ENCODE peak calls at places on chromosome 13, in four cellular contexts. Y is EL, F is GM12865, A is frontal cortex. Q is an unnamed sample.

GRCh38 chr13:88979465-88980180 is 1308.5 kb downstream of the SLITRK5 start:
- DNase-seq in F (peak; percentile 27), Y (no peak), A (no peak), Q (no peak)

GRCh38 chr13:76730220-76730619 is 156.0 kb downstream of the KCTD12 start:
- DNase-seq in Y (no peak), F (no peak), A (no peak), Q (no peak)

GRCh38 chr13:32650705-32651311 is 64.6 kb downstream of the PDS5B start:
- DNase-seq in F (peak; percentile 86), A (no peak), Y (peak; percentile 65), Q (peak; percentile 70)

GRCh38 chr13:21022694-21023325 is 38.6 kb downstream of the LATS2 start:
- DNase-seq in Y (no peak), A (no peak), F (no peak), Q (no peak)

GRCh38 chr13:41137951-41138350 is 5.3 kb upstream of the KBTBD6 start:
- DNase-seq in A (no peak), F (no peak), Y (peak; percentile 90), Q (peak; percentile 87)

GRCh38 chr13:98220188-98220765 is 43.2 kb upstream of the RNF113B start:
- DNase-seq in A (no peak), F (no peak), Y (no peak), Q (no peak)

GRCh38 chr13:34349091-34349722 is 531.3 kb downstream of the RFC3 start:
- DNase-seq in A (no peak), F (no peak), Y (peak; percentile 99), Q (peak; percentile 100)

GRCh38 chr13:95982144-95982543 is 71.1 kb downstream of the UGGT2 start:
- DNase-seq in A (no peak), Y (no peak), F (no peak), Q (no peak)

GRCh38 chr13:56988543-56988942 is 152.2 kb upstream of the PRR20A start:
- DNase-seq in Y (no peak), A (no peak), F (no peak), Q (no peak)

GRCh38 chr13:95204231-95204765 is 97.0 kb downstream of the ABCC4 start:
- DNase-seq in F (no peak), A (no peak), Y (no peak), Q (no peak)

GRCh38 chr13:98476106-98476505 is 100.8 kb downstream of the STK24 start:
- DNase-seq in A (no peak), F (peak; percentile 79), Y (no peak), Q (no peak)